ENCODE peak calls at places on chromosomes 2 and 18, in four cellular contexts. F is stimulated activated CD4-positive, alpha-beta T cell treated with anti-CD3 and anti-CD28 coated beads, Interleukin-1b, Interleukin-23, amount 100 ng/mL, for 24 hours; M is hypothalamus; G is HCT116. A is an unnamed sample.

GRCh38 chr18:79445740-79446566 is 50.2 kb downstream of the NFATC1 start:
- DNase-seq in G (no peak), F (no peak), M (no peak), A (no peak)

GRCh38 chr2:61396005-61396404 is 74.9 kb downstream of the USP34 start:
- DNase-seq in G (no peak), M (no peak), F (no peak), A (no peak)

GRCh38 chr18:51429644-51430043 is 232.2 kb upstream of the MEX3C start:
- DNase-seq in M (no peak), F (no peak), G (no peak), A (no peak)

GRCh38 chr2:44598731-44599529 is 237.2 kb downstream of the CAMKMT start:
- DNase-seq in G (no peak), F (no peak), M (no peak), A (no peak)

GRCh38 chr2:120791961-120792295 is 56.3 kb downstream of the GLI2 start:
- DNase-seq in M (no peak), F (no peak), G (peak; percentile 66), A (no peak)

GRCh38 chr2:47016172-47016913 is 100.7 kb upstream of the MCFD2 start:
- DNase-seq in F (no peak), M (no peak), G (peak; percentile 60), A (no peak)

GRCh38 chr2:101388232-101388631 is 929 bp upstream of the CREG2 start:
- DNase-seq in M (no peak), G (no peak), F (no peak), A (no peak)

GRCh38 chr2:10487144-10488104 is 39.3 kb upstream of the ODC1 start:
- DNase-seq in G (no peak), M (no peak), F (no peak), A (no peak)

GRCh38 chr2:229174794-229175529 is 96.1 kb downstream of the PID1 start:
- DNase-seq in M (no peak), F (no peak), G (no peak), A (no peak)

GRCh38 chr2:98445167-98445522 is 487 bp downstream of the INPP4A start:
- DNase-seq in F (no peak), G (no peak), M (no peak), A (no peak)

GRCh38 chr2:64105676-64106461 is 38.4 kb downstream of the PELI1 start:
- DNase-seq in G (no peak), M (no peak), F (no peak), A (no peak)

GRCh38 chr18:11203998-11204397 is 54.6 kb upstream of the PIEZO2 start:
- DNase-seq in F (no peak), M (no peak), G (no peak), A (no peak)

GRCh38 chr2:219475697-219476604 is 22.7 kb upstream of the GMPPA start:
- DNase-seq in M (no peak), F (peak; percentile 41), G (no peak), A (peak; percentile 69)

GRCh38 chr2:217797661-217798069 is 205.1 kb downstream of the TNS1 start:
- DNase-seq in F (no peak), M (no peak), G (no peak), A (no peak)

GRCh38 chr2:29878898-29879297 is 42.5 kb downstream of the ALK start:
- DNase-seq in G (peak; percentile 26), M (no peak), F (no peak), A (no peak)

GRCh38 chr2:25250331-25251031 is 82.1 kb upstream of the POMC start:
- DNase-seq in G (no peak), M (no peak), F (no peak), A (no peak)

GRCh38 chr2:204074434-204074833 is 137.9 kb downstream of the ICOS start:
- DNase-seq in F (no peak), M (no peak), G (no peak), A (no peak)

GRCh38 chr18:79819951-79820351 is 22.2 kb downstream of the KCNG2 start:
- DNase-seq in G (no peak), F (no peak), M (no peak), A (no peak)

GRCh38 chr2:148796735-148797512 is 78.1 kb upstream of the KIF5C start:
- DNase-seq in G (no peak), M (no peak), F (no peak), A (no peak)

GRCh38 chr2:41853427-41854191 is 194.2 kb upstream of the PKDCC start:
- DNase-seq in G (peak; percentile 35), F (no peak), M (no peak), A (no peak)

GRCh38 chr2:2269426-2269825 is 61.6 kb downstream of the MYT1L start:
- DNase-seq in F (no peak), G (no peak), M (no peak), A (no peak)